ENCODE peak calls at places on chromosomes 6 and 20, in four cellular contexts. One of them, this sample, is unnamed.

GRCh38 chr20:44449864-44450263 is 25.8 kb upstream of the TTPAL start:
- DNase-seq in transverse colon: no peak
- DNase-seq in breast epithelium: no peak
- DNase-seq in H1: no peak
- DNase-seq in this sample: no peak

GRCh38 chr6:43733471-43734293 is 36.3 kb upstream of the VEGFA start:
- DNase-seq in H1: no peak
- DNase-seq in breast epithelium: no peak
- DNase-seq in transverse colon: no peak
- DNase-seq in this sample: peak; percentile 86

GRCh38 chr6:154736613-154737259 is 3.5 kb downstream of the SCAF8 start:
- DNase-seq in H1: no peak
- DNase-seq in transverse colon: no peak
- DNase-seq in breast epithelium: no peak
- DNase-seq in this sample: no peak

GRCh38 chr20:53099851-53100250 is 127.7 kb downstream of the TSHZ2 start:
- DNase-seq in breast epithelium: no peak
- DNase-seq in H1: no peak
- DNase-seq in transverse colon: no peak
- DNase-seq in this sample: no peak

GRCh38 chr20:39880890-39881289 is 808.1 kb downstream of the MAFB start:
- DNase-seq in transverse colon: no peak
- DNase-seq in H1: no peak
- DNase-seq in breast epithelium: no peak
- DNase-seq in this sample: peak; percentile 87

GRCh38 chr6:105363100-105363754 is 39.7 kb downstream of the PREP start:
- DNase-seq in H1: no peak
- DNase-seq in transverse colon: no peak
- DNase-seq in breast epithelium: no peak
- DNase-seq in this sample: no peak

GRCh38 chr6:137332637-137333228 is 113.5 kb upstream of the IFNGR1 start:
- DNase-seq in transverse colon: no peak
- DNase-seq in H1: no peak
- DNase-seq in breast epithelium: no peak
- DNase-seq in this sample: no peak

GRCh38 chr6:52984247-52984646 is 10.8 kb downstream of the GSTA4 start:
- DNase-seq in H1: no peak
- DNase-seq in transverse colon: no peak
- DNase-seq in breast epithelium: no peak
- DNase-seq in this sample: no peak

GRCh38 chr20:50728981-50729874 is 2.2 kb upstream of the PARD6B start:
- DNase-seq in H1: peak; percentile 39
- DNase-seq in transverse colon: peak; percentile 73
- DNase-seq in breast epithelium: no peak
- DNase-seq in this sample: peak; percentile 95

GRCh38 chr6:119443993-119444641 is 94.6 kb upstream of the MAN1A1 start:
- DNase-seq in breast epithelium: no peak
- DNase-seq in transverse colon: no peak
- DNase-seq in H1: no peak
- DNase-seq in this sample: peak; percentile 55

GRCh38 chr20:61378694-61379093 is 126.6 kb downstream of the CDH4 start:
- DNase-seq in breast epithelium: no peak
- DNase-seq in transverse colon: no peak
- DNase-seq in H1: no peak
- DNase-seq in this sample: no peak

GRCh38 chr20:61372151-61373054 is 120.3 kb downstream of the CDH4 start:
- DNase-seq in H1: no peak
- DNase-seq in transverse colon: no peak
- DNase-seq in breast epithelium: no peak
- DNase-seq in this sample: no peak

GRCh38 chr20:61373055-61373399 is 121.0 kb downstream of the CDH4 start:
- DNase-seq in transverse colon: no peak
- DNase-seq in breast epithelium: no peak
- DNase-seq in H1: no peak
- DNase-seq in this sample: no peak

GRCh38 chr20:61373956-61374545 is 122.0 kb downstream of the CDH4 start:
- DNase-seq in H1: no peak
- DNase-seq in breast epithelium: no peak
- DNase-seq in transverse colon: no peak
- DNase-seq in this sample: no peak

GRCh38 chr20:61376541-61377231 is 124.6 kb downstream of the CDH4 start:
- DNase-seq in H1: no peak
- DNase-seq in transverse colon: no peak
- DNase-seq in breast epithelium: no peak
- DNase-seq in this sample: no peak
- H3K27me3 ChIP-seq in H1: no peaks in the 10 kb centered on the region
- H3K27me3 ChIP-seq in transverse colon: no peaks in the 10 kb centered on the region
- H3K27me3 ChIP-seq in breast epithelium: no peaks in the 10 kb centered on the region
- H3K27me3 ChIP-seq in this sample: no peaks in the 10 kb centered on the region

GRCh38 chr20:48404598-48404997 is 423.2 kb downstream of the PREX1 start:
- DNase-seq in H1: no peak
- DNase-seq in breast epithelium: no peak
- DNase-seq in transverse colon: no peak
- DNase-seq in this sample: no peak
- TF ChIP-seq CTCF in H1: peak; percentile 37
- TF ChIP-seq CTCF in breast epithelium: no peak
- TF ChIP-seq CTCF in transverse colon: no peak
- TF ChIP-seq CTCF in this sample: no peak

GRCh38 chr6:75206338-75207210 is 721 bp upstream of the COL12A1 start:
- DNase-seq in transverse colon: no peak
- DNase-seq in breast epithelium: no peak
- DNase-seq in H1: peak; percentile 66
- DNase-seq in this sample: no peak

GRCh38 chr6:75204959-75205775 is 686 bp downstream of the COL12A1 start:
- DNase-seq in breast epithelium: peak; percentile 59
- DNase-seq in transverse colon: peak; percentile 39
- DNase-seq in H1: peak; percentile 74
- DNase-seq in this sample: peak; percentile 44

GRCh38 chr6:75207211-75207984 is 1.5 kb upstream of the COL12A1 start:
- DNase-seq in H1: peak; percentile 71
- DNase-seq in breast epithelium: no peak
- DNase-seq in transverse colon: no peak
- DNase-seq in this sample: no peak

GRCh38 chr6:75204222-75204958 is 1.5 kb downstream of the COL12A1 start:
- DNase-seq in H1: peak; percentile 75
- DNase-seq in breast epithelium: peak; percentile 77
- DNase-seq in transverse colon: peak; percentile 72
- DNase-seq in this sample: peak; percentile 74

DNA sequence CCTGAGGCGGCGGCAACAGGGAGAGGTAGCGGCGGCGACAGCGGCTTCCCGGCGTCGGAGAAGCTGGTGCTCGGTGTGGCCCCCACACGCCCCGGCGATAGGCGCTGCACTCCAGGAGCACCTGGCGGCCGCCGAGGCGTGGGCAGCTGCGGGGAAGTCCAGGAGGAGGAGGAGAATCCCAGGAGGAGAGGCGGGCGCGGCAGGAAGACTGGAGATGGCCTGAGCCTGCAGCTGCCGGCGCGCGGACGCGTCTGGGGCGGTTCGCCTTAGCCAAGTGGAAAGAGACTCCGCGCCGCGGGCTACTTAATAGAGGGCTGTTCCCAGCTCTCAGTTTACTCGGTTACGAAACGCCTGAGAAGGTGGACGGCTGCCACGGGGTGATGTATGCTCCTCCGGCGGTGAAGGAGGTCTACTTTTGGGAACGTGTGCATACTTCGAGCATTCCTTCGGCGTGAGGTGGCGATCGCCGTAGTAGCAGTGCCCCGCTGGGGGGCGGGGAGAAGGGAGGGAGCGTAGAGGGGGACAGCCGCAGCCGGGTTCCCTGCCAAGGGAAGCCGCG is at the start of gene COL12A1:
- DNase-seq in transverse colon: peak; percentile 83
- DNase-seq in H1: peak; percentile 86
- DNase-seq in breast epithelium: peak; percentile 91
- DNase-seq in this sample: peak; percentile 95
- H3K27me3 ChIP-seq in transverse colon: peaks cover 77% of the 10 kb centered on the region
- H3K27me3 ChIP-seq in H1: peaks cover 40% of the 10 kb centered on the region
- H3K27me3 ChIP-seq in breast epithelium: no peaks in the 10 kb centered on the region
- H3K27me3 ChIP-seq in this sample: peaks cover 1% of the 10 kb centered on the region

DNA sequence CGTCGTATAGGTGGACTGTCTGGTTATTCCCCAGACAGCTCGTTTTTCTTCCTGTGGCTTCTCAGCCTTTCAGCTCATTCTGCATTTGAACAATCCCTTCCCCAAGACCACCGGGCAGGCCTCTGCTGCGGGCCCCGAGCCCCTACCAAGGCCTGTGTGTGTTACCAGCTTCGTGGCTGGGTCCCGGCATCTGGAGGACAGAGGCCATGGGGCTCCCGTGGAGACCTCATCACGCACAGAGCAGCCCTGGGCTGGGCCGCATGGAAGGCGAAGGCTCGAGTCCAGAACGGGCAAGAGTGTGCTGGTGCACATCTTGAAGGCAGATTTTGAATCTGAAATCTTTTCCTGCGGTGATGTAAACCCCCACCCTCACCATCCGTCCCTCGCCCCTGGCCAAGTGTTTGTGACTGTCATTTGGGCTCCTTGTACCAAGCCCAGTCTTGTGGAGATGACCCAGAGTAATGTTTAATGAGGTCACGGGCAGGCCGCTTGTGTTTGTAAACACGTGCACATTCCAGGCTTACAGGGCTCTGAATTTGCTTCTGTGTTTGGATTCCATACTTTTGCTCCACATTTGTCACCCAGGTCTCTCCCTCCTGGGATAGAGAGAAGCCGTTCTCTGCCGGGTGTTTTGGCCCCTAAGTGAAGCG is 119.6 kb downstream of the CDH4 start:
- DNase-seq in breast epithelium: no peak
- DNase-seq in H1: no peak
- DNase-seq in transverse colon: no peak
- DNase-seq in this sample: no peak
- TF ChIP-seq CTCF in breast epithelium: no peak
- TF ChIP-seq CTCF in H1: no peak
- TF ChIP-seq CTCF in transverse colon: no peak
- TF ChIP-seq CTCF in this sample: no peak

This sample was measured in bronchial epithelial cell.